ENCODE peak calls at places on chromosomes 4 and X, in eight cellular contexts. Y, W, V, E, J, F, B and D are unnamed samples.

GRCh38 chr4:104490770-104491395 is 3.8 kb downstream of the CXXC4 start:
- DNase-seq in Y (peak; percentile 86), W (peak; percentile 83), V (peak; percentile 28), E (peak; percentile 93), J (peak; percentile 81), F (peak; percentile 64), B (peak; percentile 5), D (peak; percentile 65)

GRCh38 chr4:1330761-1331590 is 16.0 kb upstream of the UVSSA start:
- DNase-seq in Y (no peak), W (peak; percentile 52), V (no peak), E (no peak), J (no peak), F (no peak), B (no peak), D (no peak)

GRCh38 chrX:8845060-8845459 is 43.9 kb upstream of the FAM9A start:
- DNase-seq in Y (no peak), W (no peak), V (peak; percentile 38), E (no peak), J (no peak), F (peak; percentile 73), B (peak; percentile 59), D (no peak)

GRCh38 chr4:178086324-178086723 is 644.1 kb upstream of the AGA start:
- DNase-seq in Y (peak; percentile 85), W (no peak), V (no peak), E (no peak), J (no peak), F (no peak), B (no peak), D (no peak)

GRCh38 chr4:11954093-11954492 is 525.4 kb upstream of the HS3ST1 start:
- DNase-seq in Y (peak; percentile 64), W (no peak), V (peak; percentile 59), E (no peak), J (no peak), F (peak; percentile 9), B (no peak), D (no peak)

GRCh38 chrX:11756354-11757318 is 1.4 kb upstream of the MSL3 start:
- DNase-seq in Y (no peak), W (no peak), V (peak; percentile 24), E (no peak), J (no peak), F (peak; percentile 1), B (no peak), D (no peak)

GRCh38 chr4:38462659-38463058 is 201.3 kb upstream of the KLF3 start:
- DNase-seq in Y (no peak), W (no peak), V (no peak), E (no peak), J (no peak), F (no peak), B (no peak), D (peak; percentile 11)

GRCh38 chrX:153573999-153574398 is 24.9 kb downstream of the CCNQ start:
- DNase-seq in Y (peak; percentile 61), W (no peak), V (no peak), E (no peak), J (no peak), F (no peak), B (no peak), D (no peak)

GRCh38 chr4:8233672-8234484 is 34.8 kb downstream of the SH3TC1 start:
- DNase-seq in Y (no peak), W (no peak), V (no peak), E (no peak), J (no peak), F (no peak), B (no peak), D (no peak)

GRCh38 chrX:123408856-123409737 is 225.0 kb downstream of the GRIA3 start:
- DNase-seq in Y (no peak), W (no peak), V (no peak), E (no peak), J (no peak), F (peak; percentile 61), B (no peak), D (no peak)

GRCh38 chr4:145484240-145484846 is 2.7 kb downstream of the SMAD1 start:
- DNase-seq in Y (no peak), W (no peak), V (no peak), E (no peak), J (no peak), F (no peak), B (no peak), D (no peak)

DNA sequence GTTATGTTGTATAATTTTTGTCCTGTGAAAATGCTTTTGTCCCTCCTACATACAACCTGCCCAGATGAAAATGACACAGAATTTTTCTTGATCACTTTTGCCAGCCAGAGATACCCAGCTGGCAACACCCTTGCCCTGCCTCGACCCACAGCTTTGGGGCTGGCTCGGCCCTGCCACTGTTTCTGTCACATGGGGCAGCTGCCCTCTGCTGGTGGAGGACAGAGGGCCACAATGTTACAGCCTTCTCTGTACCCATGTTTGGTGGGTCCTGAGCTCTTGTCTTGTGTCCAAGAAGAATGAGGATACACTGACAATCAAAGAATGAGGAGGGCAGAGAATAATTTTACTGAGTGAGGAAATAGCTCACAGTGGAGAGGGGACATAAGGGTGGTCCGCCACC is 31.1 kb downstream of the BMP15 start:
- DNase-seq in Y (peak; percentile 69), W (no peak), V (no peak), E (no peak), J (no peak), F (no peak), B (no peak), D (no peak)
- TF ChIP-seq CTCF in Y (peak; percentile 62), W (peak; percentile 34), V (peak; percentile 24), E (no peak), J (no peak), F (no peak), B (peak; percentile 43), D (no peak)

GRCh38 chr4:55010550-55010949 is 114.8 kb downstream of the KDR start:
- DNase-seq in Y (no peak), W (no peak), V (no peak), E (no peak), J (no peak), F (no peak), B (no peak), D (no peak)

GRCh38 chr4:55005910-55006309 is 119.5 kb downstream of the KDR start:
- DNase-seq in Y (no peak), W (no peak), V (no peak), E (no peak), J (no peak), F (no peak), B (no peak), D (no peak)

GRCh38 chr4:55004831-55005230 is 120.6 kb downstream of the KDR start:
- DNase-seq in Y (no peak), W (no peak), V (peak; percentile 39), E (peak; percentile 16), J (no peak), F (peak; percentile 35), B (no peak), D (no peak)

GRCh38 chr4:55012363-55013255 is 112.8 kb downstream of the KDR start:
- DNase-seq in Y (no peak), W (no peak), V (peak; percentile 9), E (no peak), J (no peak), F (no peak), B (no peak), D (no peak)

DNA sequence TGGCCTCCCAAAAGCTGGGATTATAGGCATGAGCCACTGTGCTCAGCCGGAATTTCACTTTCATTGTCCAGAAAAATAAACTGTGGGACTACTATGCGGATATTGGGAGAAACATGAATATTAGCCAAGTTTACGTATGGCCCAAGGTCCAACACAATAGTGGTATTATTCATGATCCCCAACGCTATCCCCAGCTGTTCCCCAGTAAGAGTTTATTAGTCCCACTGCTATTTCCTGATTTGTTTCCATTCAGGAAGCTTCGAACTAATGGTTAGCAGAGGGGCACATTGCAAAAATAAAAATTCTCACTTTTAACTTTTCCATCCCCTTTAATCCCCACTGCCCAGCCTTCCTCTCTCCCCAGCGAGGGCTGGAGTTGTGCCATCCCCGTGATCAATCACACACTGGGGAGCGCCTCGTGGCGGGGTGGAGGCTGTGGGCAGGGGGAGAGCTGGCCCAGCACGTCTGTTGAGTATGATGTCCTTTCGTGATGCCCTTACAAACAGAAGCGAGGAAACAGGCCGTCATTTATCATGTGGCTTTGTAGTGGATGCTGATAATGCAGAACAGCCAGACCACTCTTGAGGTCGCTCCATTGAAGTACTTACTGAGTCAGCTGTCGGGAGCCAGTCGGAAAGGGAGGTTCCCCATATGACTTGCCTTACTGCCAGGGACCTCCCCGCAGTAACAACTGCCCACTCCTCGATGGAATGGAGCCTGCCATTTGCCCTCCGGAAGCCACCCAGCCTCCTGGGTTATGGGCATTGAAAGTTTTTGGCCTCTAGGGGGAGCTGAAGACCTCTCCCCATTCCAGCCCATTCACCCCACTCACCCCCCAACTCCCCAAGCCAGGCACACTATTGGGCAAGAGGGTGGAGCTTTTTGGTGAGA is 117.0 kb downstream of the KDR start:
- DNase-seq in Y (peak; percentile 73), W (no peak), V (peak; percentile 30), E (no peak), J (no peak), F (no peak), B (no peak), D (no peak)
- TF ChIP-seq CTCF in Y (peak; percentile 77), W (peak; percentile 28), V (peak; percentile 60), E (peak; percentile 34), J (peak; percentile 20), F (peak; percentile 45), B (peak; percentile 48), D (no peak)

GRCh38 chr4:147793569-147793968 is 61.7 kb downstream of the ARHGAP10 start:
- DNase-seq in Y (no peak), W (no peak), V (no peak), E (no peak), J (no peak), F (no peak), B (no peak), D (no peak)

GRCh38 chr4:147791341-147791740 is 59.5 kb downstream of the ARHGAP10 start:
- DNase-seq in Y (no peak), W (no peak), V (no peak), E (no peak), J (no peak), F (no peak), B (no peak), D (no peak)

GRCh38 chr4:147790412-147790811 is 58.5 kb downstream of the ARHGAP10 start:
- DNase-seq in Y (no peak), W (no peak), V (no peak), E (no peak), J (no peak), F (no peak), B (no peak), D (no peak)

GRCh38 chr4:147793973-147794690 is 62.2 kb downstream of the ARHGAP10 start:
- DNase-seq in Y (no peak), W (no peak), V (no peak), E (no peak), J (no peak), F (no peak), B (no peak), D (no peak)

GRCh38 chr4:147791870-147792269 is 60.0 kb downstream of the ARHGAP10 start:
- DNase-seq in Y (no peak), W (no peak), V (peak; percentile 37), E (no peak), J (no peak), F (no peak), B (no peak), D (no peak)
- TF ChIP-seq CTCF in Y (no peak), W (no peak), V (no peak), E (no peak), J (no peak), F (no peak), B (no peak), D (no peak)

DNA sequence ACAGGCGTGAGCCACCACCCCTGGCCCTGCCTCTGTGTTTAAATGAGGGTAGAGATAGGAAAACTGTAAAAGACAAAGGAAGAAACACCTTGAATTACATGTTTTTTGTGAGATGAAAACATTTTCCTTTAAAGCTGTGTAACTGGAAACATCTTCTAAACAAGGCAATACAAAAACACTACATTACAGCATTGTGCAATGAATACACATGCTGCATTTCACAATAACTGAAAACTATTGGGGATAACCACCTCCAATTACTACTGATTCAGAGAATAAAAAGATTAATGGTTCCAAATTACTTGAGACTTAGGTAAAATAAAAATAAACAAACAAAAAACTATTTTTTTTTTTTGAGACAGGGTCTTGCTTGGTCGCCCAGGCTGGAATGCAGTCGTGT is 7.6 kb upstream of the OGT start:
- DNase-seq in Y (no peak), W (no peak), V (no peak), E (no peak), J (no peak), F (no peak), B (no peak), D (no peak)
- TF ChIP-seq CTCF in Y (no peak), W (no peak), V (no peak), E (no peak), J (no peak), F (no peak), B (no peak), D (no peak)